ENCODE peak calls at places on chromosomes 7 and 10, in four cellular contexts. T is activated naive CD4-positive, alpha-beta T cell treated with Interleukin-2 at 50 U/mL for 16 hours; V is 8988T; J is Kasumi-1. U is an unnamed sample.

GRCh38 chr10:50394832-50395231 is 143.5 kb upstream of the ASAH2 start:
- DNase-seq in T (no peak), V (no peak), J (no peak), U (no peak)

GRCh38 chr10:59817806-59818205 is 64.6 kb upstream of the MRLN start:
- DNase-seq in V (no peak), J (peak), T (no peak), U (no peak)

GRCh38 chr10:79140083-79140793 is 71.5 kb downstream of the ZMIZ1 start:
- DNase-seq in T (no peak), J (no peak), V (no peak), U (no peak)

GRCh38 chr10:113663142-113663541 is 699 bp downstream of the NRAP start:
- DNase-seq in T (no peak), J (no peak), V (no peak), U (no peak)

GRCh38 chr7:134022512-134022911 is 104.6 kb upstream of the LRGUK start:
- DNase-seq in V (no peak), J (no peak), T (no peak), U (no peak)

GRCh38 chr10:69467928-69468770 is 16.9 kb downstream of the TSPAN15 start:
- DNase-seq in J (no peak), T (no peak), V (no peak), U (no peak)

GRCh38 chr10:95408931-95409873 is 118.4 kb upstream of the PDLIM1 start:
- DNase-seq in T (no peak), J (no peak), V (no peak), U (no peak)

GRCh38 chr7:45580053-45580872 is 6.1 kb downstream of the ADCY1 start:
- DNase-seq in T (no peak), J (no peak), V (no peak), U (no peak)

GRCh38 chr10:43857206-43857952 is 208.7 kb upstream of the ZNF32 start:
- DNase-seq in V (no peak), J (no peak), T (no peak), U (no peak)

GRCh38 chr10:8059191-8059936 is 4.9 kb downstream of the GATA3 start:
- DNase-seq in V (no peak), T (no peak), J (no peak), U (no peak)

GRCh38 chr10:80407836-80408197 is 534 bp upstream of the PRXL2A start:
- DNase-seq in T (peak), J (no peak), V (peak), U (peak)

GRCh38 chr7:37248396-37248836 is 200.2 kb downstream of the ELMO1 start:
- DNase-seq in T (no peak), J (no peak), V (no peak), U (no peak)

GRCh38 chr7:26779978-26780595 is 84.3 kb downstream of the SKAP2 start:
- DNase-seq in J (no peak), V (no peak), T (no peak), U (no peak)

GRCh38 chr10:127407551-127407950 is 141.6 kb upstream of the NPS start:
- DNase-seq in J (no peak), T (no peak), V (no peak), U (no peak)

U was measured in HuH-7.5.